ENCODE peak calls at places on chromosomes 6 and 20, in five cellular contexts. G is IMR-90, W is endodermal cell, O is heart left ventricle, Q is HCT116. C is an unnamed sample.

GRCh38 chr6:134795696-134796095 is 154.2 kb downstream of the ALDH8A1 start:
- DNase-seq in G (no peak), Q (no peak), O (no peak), W (no peak), C (no peak)

GRCh38 chr6:53410508-53411258 is 61.9 kb upstream of the ELOVL5 start:
- DNase-seq in W (peak; percentile 68), O (peak; percentile 46), Q (peak; percentile 22), G (peak; percentile 33), C (peak; percentile 53)

GRCh38 chr6:154403803-154404202 is 47.2 kb upstream of the IPCEF1 start:
- DNase-seq in W (no peak), Q (no peak), G (peak; percentile 82), O (peak; percentile 46), C (peak; percentile 49)

GRCh38 chr6:5471637-5472430 is 210.5 kb downstream of the FARS2 start:
- DNase-seq in G (no peak), Q (no peak), W (peak; percentile 87), O (no peak), C (no peak)

GRCh38 chr20:23243791-23244190 is 106.8 kb upstream of the NXT1 start:
- DNase-seq in O (no peak), W (no peak), G (no peak), Q (no peak), C (no peak)

GRCh38 chr6:84137051-84137375 is 90.4 kb downstream of the CEP162 start:
- DNase-seq in Q (peak; percentile 43), W (no peak), O (no peak), G (peak; percentile 81), C (peak; percentile 29)

GRCh38 chr6:125104425-125104824 is 49.1 kb upstream of the TPD52L1 start:
- DNase-seq in Q (no peak), O (no peak), W (no peak), G (peak; percentile 72), C (peak; percentile 73)

GRCh38 chr6:156828280-156828703 is 51.1 kb downstream of the ARID1B start:
- DNase-seq in O (peak; percentile 39), G (peak; percentile 91), Q (peak; percentile 57), W (no peak), C (peak; percentile 89)

GRCh38 chr6:138196142-138196738 is 22.1 kb downstream of the PBOV1 start:
- DNase-seq in G (no peak), W (no peak), Q (no peak), O (no peak), C (peak; percentile 48)

GRCh38 chr6:79467716-79468115 is 69.5 kb downstream of the LCA5 start:
- DNase-seq in O (no peak), Q (no peak), G (peak; percentile 4), W (peak; percentile 67), C (no peak)
- H3K4me3 ChIP-seq in O (no peak overlapping the region), Q (no peak overlapping the region), G (no peak overlapping the region), W (no peak overlapping the region), C (no peak overlapping the region)

GRCh38 chr6:11023032-11023431 is 21.1 kb downstream of the ELOVL2 start:
- DNase-seq in O (no peak), G (no peak), W (no peak), Q (no peak), C (no peak)

GRCh38 chr6:11028959-11029358 is 15.1 kb downstream of the ELOVL2 start:
- DNase-seq in G (no peak), O (no peak), Q (no peak), W (no peak), C (no peak)

GRCh38 chr6:11027565-11028110 is 16.5 kb downstream of the ELOVL2 start:
- DNase-seq in W (no peak), Q (no peak), O (no peak), G (no peak), C (no peak)

GRCh38 chr6:11025094-11025493 is 19.0 kb downstream of the ELOVL2 start:
- DNase-seq in O (no peak), Q (no peak), G (no peak), W (no peak), C (no peak)

DNA sequence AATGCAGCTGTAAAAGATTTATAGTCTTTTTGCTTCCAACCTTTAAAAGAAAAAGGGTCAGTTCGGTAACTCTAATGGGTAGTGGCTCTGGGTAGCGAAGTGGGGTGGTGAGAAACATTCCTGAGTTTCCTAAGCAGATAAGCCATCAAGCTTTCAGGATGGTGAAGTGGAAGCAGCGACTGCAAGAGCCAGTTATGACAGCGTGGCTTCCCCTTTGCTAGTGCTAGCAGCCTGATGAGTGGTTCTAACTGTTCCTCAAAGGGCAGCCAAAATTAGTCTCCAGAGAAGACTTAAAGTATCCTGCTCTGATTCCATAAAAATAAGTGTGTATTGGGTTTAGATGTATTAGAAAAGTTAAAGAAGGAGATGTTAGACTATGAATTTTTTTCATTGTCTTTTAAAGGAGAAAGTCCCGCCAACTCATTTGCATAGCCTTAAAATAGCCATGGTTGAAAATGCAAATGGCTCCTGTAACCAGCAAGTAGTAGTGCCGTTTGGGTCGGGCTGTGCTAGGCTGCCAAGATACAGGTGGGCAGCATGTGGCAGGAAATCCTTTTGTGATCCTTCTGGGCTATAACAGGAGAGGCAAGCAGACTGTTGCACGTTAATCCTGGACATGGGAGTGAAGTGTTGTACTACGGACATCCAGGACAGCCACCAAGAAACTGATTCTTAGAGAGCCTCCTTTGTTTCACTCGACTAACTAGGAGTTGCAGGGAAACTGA is 18.0 kb downstream of the ELOVL2 start:
- DNase-seq in Q (no peak), W (peak; percentile 73), G (no peak), O (no peak), C (no peak)
- H3K4me3 ChIP-seq in Q (no peak overlapping the region), W (peak overlapping the region; percentile 39), G (no peak overlapping the region), O (no peak overlapping the region), C (no peak overlapping the region)

GRCh38 chr6:144550392-144550791 is 265.3 kb downstream of the UTRN start:
- DNase-seq in O (no peak), G (no peak), Q (no peak), W (no peak), C (no peak)

GRCh38 chr6:144544266-144544830 is 259.2 kb downstream of the UTRN start:
- DNase-seq in O (no peak), G (no peak), Q (no peak), W (no peak), C (no peak)

GRCh38 chr6:144546807-144547206 is 261.7 kb downstream of the UTRN start:
- DNase-seq in W (no peak), G (no peak), O (no peak), Q (no peak), C (no peak)

GRCh38 chr6:144548525-144548924 is 263.4 kb downstream of the UTRN start:
- DNase-seq in O (no peak), W (no peak), G (no peak), Q (no peak), C (no peak)

GRCh38 chr6:144547409-144547808 is 262.3 kb downstream of the UTRN start:
- DNase-seq in G (peak; percentile 13), W (no peak), O (no peak), Q (no peak), C (no peak)
- H3K4me3 ChIP-seq in G (no peak overlapping the region), W (no peak overlapping the region), O (no peak overlapping the region), Q (no peak overlapping the region), C (no peak overlapping the region)

GRCh38 chr6:113858605-113859348 is 1.6 kb downstream of the MARCKS start:
- DNase-seq in Q (peak; percentile 77), O (peak; percentile 89), G (peak; percentile 87), W (peak; percentile 96), C (peak; percentile 93)

GRCh38 chr6:113860165-113860955 is 3.2 kb downstream of the MARCKS start:
- DNase-seq in Q (no peak), O (peak; percentile 45), W (peak; percentile 70), G (peak; percentile 45), C (peak; percentile 39)

GRCh38 chr6:113859349-113860164 is 2.4 kb downstream of the MARCKS start:
- DNase-seq in G (peak; percentile 26), Q (no peak), W (peak; percentile 69), O (peak; percentile 55), C (peak; percentile 53)

GRCh38 chr6:113858067-113858604 is 991 bp downstream of the MARCKS start:
- DNase-seq in W (peak; percentile 78), G (peak; percentile 29), O (peak; percentile 45), Q (no peak), C (peak; percentile 52)

GRCh38 chr6:113862112-113862511 is 5.0 kb downstream of the MARCKS start:
- DNase-seq in O (no peak), G (no peak), Q (no peak), W (no peak), C (peak; percentile 75)
- H3K4me3 ChIP-seq in O (no peak overlapping the region), G (no peak overlapping the region), Q (no peak overlapping the region), W (no peak overlapping the region), C (no peak overlapping the region)